ENCODE peak calls at places on chromosome 7, in ten cellular contexts. One of them, this sample, is unnamed.

GRCh38 chr7:27167170-27167505 is 1.8 kb upstream of the HOXA9 start:
- DNase-seq in upper lobe of right lung: peak; percentile 51
- DNase-seq in psoas muscle: peak; percentile 77
- DNase-seq in right lobe of liver: peak; percentile 54
- DNase-seq in hepatocyte: no peak
- DNase-seq in Panc1: no peak
- DNase-seq in tibial nerve: no peak
- DNase-seq in A549: no peak
- DNase-seq in H1: no peak
- DNase-seq in fibroblast of lung: no peak
- DNase-seq in this sample: no peak

GRCh38 chr7:918441-919113 is 35.9 kb downstream of the ADAP1 start:
- DNase-seq in H1: peak; percentile 39
- DNase-seq in psoas muscle: peak; percentile 25
- DNase-seq in A549: no peak
- DNase-seq in tibial nerve: no peak
- DNase-seq in hepatocyte: no peak
- DNase-seq in right lobe of liver: peak; percentile 49
- DNase-seq in upper lobe of right lung: peak; percentile 48
- DNase-seq in fibroblast of lung: no peak
- DNase-seq in Panc1: no peak
- DNase-seq in this sample: peak; percentile 15

GRCh38 chr7:130353196-130353595 is 8.6 kb downstream of the CPA5 start:
- DNase-seq in hepatocyte: no peak
- DNase-seq in A549: no peak
- DNase-seq in fibroblast of lung: no peak
- DNase-seq in right lobe of liver: no peak
- DNase-seq in tibial nerve: no peak
- DNase-seq in Panc1: no peak
- DNase-seq in H1: no peak
- DNase-seq in psoas muscle: no peak
- DNase-seq in upper lobe of right lung: no peak
- DNase-seq in this sample: peak; percentile 10

GRCh38 chr7:98641646-98642489 is 24.8 kb downstream of the NPTX2 start:
- DNase-seq in right lobe of liver: no peak
- DNase-seq in hepatocyte: no peak
- DNase-seq in psoas muscle: no peak
- DNase-seq in H1: no peak
- DNase-seq in Panc1: no peak
- DNase-seq in A549: no peak
- DNase-seq in tibial nerve: no peak
- DNase-seq in fibroblast of lung: no peak
- DNase-seq in upper lobe of right lung: peak; percentile 27
- DNase-seq in this sample: no peak

GRCh38 chr7:42198974-42199668 is 37.9 kb downstream of the GLI3 start:
- DNase-seq in Panc1: no peak
- DNase-seq in tibial nerve: no peak
- DNase-seq in psoas muscle: no peak
- DNase-seq in hepatocyte: no peak
- DNase-seq in A549: no peak
- DNase-seq in fibroblast of lung: peak; percentile 76
- DNase-seq in upper lobe of right lung: no peak
- DNase-seq in H1: no peak
- DNase-seq in right lobe of liver: no peak
- DNase-seq in this sample: no peak

GRCh38 chr7:27386581-27386980 is 144.0 kb downstream of the EVX1 start:
- DNase-seq in upper lobe of right lung: no peak
- DNase-seq in tibial nerve: no peak
- DNase-seq in right lobe of liver: no peak
- DNase-seq in psoas muscle: no peak
- DNase-seq in H1: no peak
- DNase-seq in A549: no peak
- DNase-seq in fibroblast of lung: no peak
- DNase-seq in hepatocyte: no peak
- DNase-seq in Panc1: no peak
- DNase-seq in this sample: no peak

GRCh38 chr7:41316410-41316809 is 386.5 kb downstream of the INHBA start:
- DNase-seq in tibial nerve: no peak
- DNase-seq in Panc1: no peak
- DNase-seq in psoas muscle: no peak
- DNase-seq in fibroblast of lung: peak; percentile 30
- DNase-seq in right lobe of liver: peak; percentile 60
- DNase-seq in upper lobe of right lung: no peak
- DNase-seq in A549: no peak
- DNase-seq in hepatocyte: peak; percentile 44
- DNase-seq in H1: no peak
- DNase-seq in this sample: no peak

GRCh38 chr7:1025747-1026581 is 18.4 kb upstream of the GPR146 start:
- DNase-seq in hepatocyte: no peak
- DNase-seq in right lobe of liver: no peak
- DNase-seq in fibroblast of lung: no peak
- DNase-seq in psoas muscle: peak; percentile 46
- DNase-seq in Panc1: no peak
- DNase-seq in tibial nerve: no peak
- DNase-seq in upper lobe of right lung: no peak
- DNase-seq in H1: no peak
- DNase-seq in A549: no peak
- DNase-seq in this sample: no peak

GRCh38 chr7:44917465-44917864 is 32.1 kb upstream of the PURB start:
- DNase-seq in hepatocyte: no peak
- DNase-seq in fibroblast of lung: no peak
- DNase-seq in A549: no peak
- DNase-seq in right lobe of liver: no peak
- DNase-seq in tibial nerve: no peak
- DNase-seq in upper lobe of right lung: no peak
- DNase-seq in H1: no peak
- DNase-seq in Panc1: no peak
- DNase-seq in psoas muscle: no peak
- DNase-seq in this sample: no peak

GRCh38 chr7:54689394-54690058 is 69.5 kb downstream of the SEC61G start:
- DNase-seq in psoas muscle: no peak
- DNase-seq in fibroblast of lung: no peak
- DNase-seq in hepatocyte: no peak
- DNase-seq in right lobe of liver: no peak
- DNase-seq in H1: no peak
- DNase-seq in upper lobe of right lung: no peak
- DNase-seq in tibial nerve: no peak
- DNase-seq in A549: no peak
- DNase-seq in Panc1: no peak
- DNase-seq in this sample: no peak

GRCh38 chr7:41219276-41219675 is 483.6 kb downstream of the INHBA start:
- DNase-seq in H1: no peak
- DNase-seq in A549: no peak
- DNase-seq in psoas muscle: no peak
- DNase-seq in fibroblast of lung: peak; percentile 90
- DNase-seq in tibial nerve: no peak
- DNase-seq in upper lobe of right lung: no peak
- DNase-seq in hepatocyte: no peak
- DNase-seq in Panc1: no peak
- DNase-seq in right lobe of liver: no peak
- DNase-seq in this sample: no peak

GRCh38 chr7:55961994-55962393 is 2.4 kb upstream of the NIPSNAP2 start:
- DNase-seq in upper lobe of right lung: no peak
- DNase-seq in A549: no peak
- DNase-seq in hepatocyte: no peak
- DNase-seq in right lobe of liver: no peak
- DNase-seq in H1: no peak
- DNase-seq in psoas muscle: no peak
- DNase-seq in tibial nerve: no peak
- DNase-seq in fibroblast of lung: no peak
- DNase-seq in Panc1: no peak
- DNase-seq in this sample: no peak
- H3K27ac ChIP-seq in upper lobe of right lung: no peak overlapping the region
- H3K27ac ChIP-seq in A549: no peak overlapping the region
- H3K27ac ChIP-seq in hepatocyte: no peak overlapping the region
- H3K27ac ChIP-seq in right lobe of liver: no peak overlapping the region
- H3K27ac ChIP-seq in H1: no peak overlapping the region
- H3K27ac ChIP-seq in psoas muscle: no peak overlapping the region
- H3K27ac ChIP-seq in tibial nerve: no peak overlapping the region
- H3K27ac ChIP-seq in fibroblast of lung: no peak overlapping the region
- H3K27ac ChIP-seq in Panc1: no peak overlapping the region
- H3K27ac ChIP-seq in this sample: no peak overlapping the region

DNA sequence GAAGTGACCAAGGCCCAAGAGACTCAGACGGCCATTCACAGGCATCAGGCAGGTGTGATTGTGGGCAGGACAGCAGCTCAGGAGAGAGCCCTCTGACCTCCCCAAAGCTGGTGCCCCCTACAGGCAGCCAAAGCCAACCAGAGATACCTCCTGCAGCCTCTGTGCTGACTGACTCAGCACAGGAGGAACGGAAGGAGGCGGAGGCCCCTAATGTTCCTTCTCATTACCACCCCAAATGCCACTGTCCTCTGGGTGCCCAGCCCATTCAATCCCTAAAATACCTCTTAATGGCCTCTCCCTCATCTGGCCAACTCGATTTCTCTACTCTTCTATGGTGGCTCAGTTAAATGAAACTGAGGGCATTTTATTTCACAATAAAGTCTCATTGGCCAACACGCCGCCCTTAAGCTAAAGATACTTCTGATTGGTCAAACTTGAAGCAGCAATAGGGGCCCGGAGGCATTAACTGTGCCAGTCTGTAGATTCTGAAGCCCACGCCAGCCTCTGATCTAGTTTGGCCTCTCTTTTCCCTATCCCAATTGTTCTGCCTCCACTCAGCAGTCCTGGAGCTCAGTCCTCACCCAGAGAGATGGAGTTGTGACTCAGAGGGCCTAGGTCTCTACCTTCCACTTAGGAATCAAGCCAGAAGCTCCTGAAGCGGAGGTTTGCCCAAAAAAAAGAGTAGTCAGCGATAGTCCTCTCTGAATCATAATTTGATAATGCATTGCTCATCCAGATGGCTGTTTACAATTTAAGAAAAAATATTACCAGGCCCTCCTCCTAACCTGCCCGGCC is 1.2 kb downstream of the CYREN start:
- DNase-seq in hepatocyte: peak; percentile 39
- DNase-seq in tibial nerve: no peak
- DNase-seq in H1: peak; percentile 70
- DNase-seq in right lobe of liver: peak; percentile 78
- DNase-seq in Panc1: peak; percentile 30
- DNase-seq in fibroblast of lung: peak; percentile 67
- DNase-seq in A549: peak; percentile 71
- DNase-seq in upper lobe of right lung: no peak
- DNase-seq in psoas muscle: peak; percentile 74
- DNase-seq in this sample: no peak
- TF ChIP-seq CTCF in hepatocyte: peak; percentile 23
- TF ChIP-seq CTCF in tibial nerve: peak; percentile 46
- TF ChIP-seq CTCF in H1: peak; percentile 80
- TF ChIP-seq CTCF in right lobe of liver: peak; percentile 46
- TF ChIP-seq CTCF in Panc1: peak; percentile 68
- TF ChIP-seq CTCF in fibroblast of lung: peak; percentile 34
- TF ChIP-seq CTCF in A549: peak; percentile 55
- TF ChIP-seq CTCF in upper lobe of right lung: peak; percentile 41
- TF ChIP-seq CTCF in psoas muscle: peak; percentile 45
- TF ChIP-seq CTCF in this sample: no peak

DNA sequence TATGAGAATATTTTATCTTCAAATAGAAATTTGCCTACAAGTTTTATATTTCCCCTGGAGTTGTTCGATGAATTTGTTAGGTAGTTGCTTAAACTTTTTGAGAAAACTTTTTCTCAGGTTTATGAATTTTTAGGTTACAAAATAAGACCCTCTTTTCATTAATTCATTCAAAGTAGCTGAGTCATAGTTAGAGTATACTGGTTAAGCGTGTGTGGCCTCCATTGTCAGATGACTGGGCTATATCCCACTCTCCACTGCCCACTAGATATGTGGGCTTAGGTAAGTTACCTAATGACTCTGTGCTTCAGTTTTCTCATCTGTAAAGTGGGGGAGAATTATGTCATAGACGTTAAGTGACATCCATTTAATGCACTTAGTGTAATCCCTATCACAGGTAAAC is 1.0 kb downstream of the ASB15 start:
- DNase-seq in psoas muscle: no peak
- DNase-seq in A549: no peak
- DNase-seq in upper lobe of right lung: no peak
- DNase-seq in right lobe of liver: no peak
- DNase-seq in Panc1: no peak
- DNase-seq in hepatocyte: no peak
- DNase-seq in H1: no peak
- DNase-seq in fibroblast of lung: no peak
- DNase-seq in tibial nerve: no peak
- DNase-seq in this sample: no peak
- H3K4me1 ChIP-seq in psoas muscle: peaks cover 27% of the 10 kb centered on the region
- H3K4me1 ChIP-seq in A549: no peaks in the 10 kb centered on the region
- H3K4me1 ChIP-seq in upper lobe of right lung: no peaks in the 10 kb centered on the region
- H3K4me1 ChIP-seq in right lobe of liver: no peaks in the 10 kb centered on the region
- H3K4me1 ChIP-seq in Panc1: no peaks in the 10 kb centered on the region
- H3K4me1 ChIP-seq in hepatocyte: no peaks in the 10 kb centered on the region
- H3K4me1 ChIP-seq in H1: no peaks in the 10 kb centered on the region
- H3K4me1 ChIP-seq in fibroblast of lung: no peaks in the 10 kb centered on the region
- H3K4me1 ChIP-seq in tibial nerve: peaks cover 10% of the 10 kb centered on the region
- H3K4me1 ChIP-seq in this sample: no peaks in the 10 kb centered on the region

GRCh38 chr7:2374401-2374800 is 19.8 kb downstream of the EIF3B start:
- DNase-seq in Panc1: no peak
- DNase-seq in hepatocyte: no peak
- DNase-seq in tibial nerve: no peak
- DNase-seq in upper lobe of right lung: no peak
- DNase-seq in psoas muscle: no peak
- DNase-seq in H1: no peak
- DNase-seq in right lobe of liver: no peak
- DNase-seq in A549: no peak
- DNase-seq in fibroblast of lung: no peak
- DNase-seq in this sample: no peak

GRCh38 chr7:2373124-2373556 is 18.5 kb downstream of the EIF3B start:
- DNase-seq in upper lobe of right lung: no peak
- DNase-seq in hepatocyte: no peak
- DNase-seq in H1: no peak
- DNase-seq in psoas muscle: no peak
- DNase-seq in right lobe of liver: peak; percentile 88
- DNase-seq in Panc1: no peak
- DNase-seq in A549: no peak
- DNase-seq in fibroblast of lung: peak; percentile 25
- DNase-seq in tibial nerve: no peak
- DNase-seq in this sample: no peak

GRCh38 chr7:2374830-2375728 is 20.5 kb downstream of the EIF3B start:
- DNase-seq in A549: no peak
- DNase-seq in upper lobe of right lung: no peak
- DNase-seq in right lobe of liver: no peak
- DNase-seq in fibroblast of lung: no peak
- DNase-seq in Panc1: no peak
- DNase-seq in hepatocyte: no peak
- DNase-seq in psoas muscle: no peak
- DNase-seq in H1: no peak
- DNase-seq in tibial nerve: no peak
- DNase-seq in this sample: no peak

GRCh38 chr7:2372724-2373123 is 18.1 kb downstream of the EIF3B start:
- DNase-seq in fibroblast of lung: no peak
- DNase-seq in upper lobe of right lung: no peak
- DNase-seq in Panc1: no peak
- DNase-seq in H1: no peak
- DNase-seq in tibial nerve: no peak
- DNase-seq in A549: no peak
- DNase-seq in psoas muscle: peak; percentile 32
- DNase-seq in hepatocyte: no peak
- DNase-seq in right lobe of liver: no peak
- DNase-seq in this sample: no peak

DNA sequence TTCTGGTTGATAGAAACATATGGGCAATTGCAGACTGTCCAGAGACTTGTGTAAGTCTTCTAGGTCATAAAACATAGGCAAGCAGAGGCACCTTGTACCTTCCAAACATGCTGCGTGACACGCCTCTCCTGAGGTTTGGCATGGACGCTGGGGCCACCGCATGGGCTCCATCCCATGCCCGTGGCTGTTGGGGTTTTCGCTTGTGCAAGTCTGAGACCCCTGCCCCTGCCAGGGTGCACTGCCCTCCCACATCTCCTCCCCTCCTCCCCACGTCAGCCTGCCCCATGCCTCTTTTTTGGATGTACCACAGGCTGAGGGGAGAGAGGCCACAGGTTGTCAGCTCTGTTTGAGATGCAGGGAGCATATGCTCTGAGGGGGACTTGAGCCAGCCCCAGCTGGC is 19.0 kb downstream of the EIF3B start:
- DNase-seq in A549: no peak
- DNase-seq in right lobe of liver: no peak
- DNase-seq in Panc1: no peak
- DNase-seq in upper lobe of right lung: no peak
- DNase-seq in hepatocyte: no peak
- DNase-seq in fibroblast of lung: no peak
- DNase-seq in tibial nerve: no peak
- DNase-seq in H1: no peak
- DNase-seq in psoas muscle: no peak
- DNase-seq in this sample: no peak
- H3K27ac ChIP-seq in A549: no peak overlapping the region
- H3K27ac ChIP-seq in right lobe of liver: no peak overlapping the region
- H3K27ac ChIP-seq in Panc1: no peak overlapping the region
- H3K27ac ChIP-seq in upper lobe of right lung: no peak overlapping the region
- H3K27ac ChIP-seq in hepatocyte: no peak overlapping the region
- H3K27ac ChIP-seq in fibroblast of lung: no peak overlapping the region
- H3K27ac ChIP-seq in tibial nerve: no peak overlapping the region
- H3K27ac ChIP-seq in H1: no peak overlapping the region
- H3K27ac ChIP-seq in psoas muscle: peak overlapping the region; percentile 2
- H3K27ac ChIP-seq in this sample: no peak overlapping the region